ENCODE peak calls at places on chromosomes 16 and 17, in four cellular contexts. F is fibroblast of lung, U is DMS79 treated with DMSO at 0.1 percent for 48 hours, D is left cardiac atrium. N is an unnamed sample.

GRCh38 chr16:22968931-22969330 is 155.0 kb downstream of the HS3ST2 start:
- DNase-seq in U (no peak), D (no peak), F (no peak), N (no peak)

GRCh38 chr17:10737168-10737622 is 7.4 kb upstream of the TMEM220 start:
- DNase-seq in D (peak; percentile 58), U (peak; percentile 3), F (peak; percentile 37), N (peak; percentile 44)

GRCh38 chr16:24544640-24545039 is 5.3 kb downstream of the RBBP6 start:
- DNase-seq in D (no peak), F (peak; percentile 64), U (no peak), N (no peak)

GRCh38 chr17:59669944-59670343 is 37.3 kb downstream of the PTRH2 start:
- DNase-seq in U (no peak), F (no peak), D (no peak), N (no peak)

GRCh38 chr16:59148756-59149155 is 414.6 kb upstream of the GOT2 start:
- DNase-seq in F (peak; percentile 0), U (no peak), D (no peak), N (no peak)

GRCh38 chr17:79002291-79002690 is 7.3 kb downstream of the CANT1 start:
- DNase-seq in D (no peak), U (no peak), F (no peak), N (no peak)

GRCh38 chr17:59361916-59362810 is 30.7 kb downstream of the YPEL2 start:
- DNase-seq in U (peak; percentile 21), D (no peak), F (peak; percentile 98), N (peak; percentile 96)

GRCh38 chr17:1108810-1109605 is 70.8 kb downstream of the ABR start:
- DNase-seq in F (peak; percentile 59), U (no peak), D (peak; percentile 77), N (no peak)

GRCh38 chr16:81264386-81264785 is 25.9 kb downstream of the BCO1 start:
- DNase-seq in U (no peak), D (no peak), F (no peak), N (no peak)

GRCh38 chr16:1108299-1109252 is 12.5 kb upstream of the C1QTNF8 start:
- DNase-seq in D (peak; percentile 48), U (peak; percentile 14), F (peak; percentile 55), N (no peak)

GRCh38 chr17:50847566-50847965 is 12.2 kb downstream of the WFIKKN2 start:
- DNase-seq in F (no peak), D (no peak), U (no peak), N (no peak)

GRCh38 chr16:89599451-89599858 is 14.0 kb upstream of the DPEP1 start:
- DNase-seq in D (no peak), F (no peak), U (no peak), N (no peak)

GRCh38 chr16:24577167-24577566 is 37.8 kb downstream of the RBBP6 start:
- DNase-seq in U (no peak), D (no peak), F (peak; percentile 25), N (no peak)

N was measured in astrocyte of the cerebellum.